ENCODE peak calls at places on chromosomes 2 and 18, in five cellular contexts. T, X, V, D and N are unnamed samples.

GRCh38 chr18:59272971-59273935 is at the start of gene RAX:
- DNase-seq in T (no peak), X (peak; percentile 14), V (no peak), D (no peak), N (peak; percentile 11)

GRCh38 chr2:86372133-86372532 is 34.7 kb upstream of the REEP1 start:
- DNase-seq in T (no peak), X (no peak), V (no peak), D (no peak), N (no peak)

GRCh38 chr2:199659207-199659606 is 191.8 kb downstream of the FTCDNL1 start:
- DNase-seq in T (peak; percentile 17), X (peak; percentile 6), V (no peak), D (no peak), N (peak; percentile 28)

GRCh38 chr18:57397440-57397839 is 37.7 kb upstream of the ONECUT2 start:
- DNase-seq in T (peak; percentile 43), X (no peak), V (no peak), D (peak; percentile 53), N (peak; percentile 15)

GRCh38 chr2:11679491-11680130 is 9.6 kb upstream of the NTSR2 start:
- DNase-seq in T (no peak), X (no peak), V (no peak), D (no peak), N (no peak)

GRCh38 chr2:50401772-50402653 is 629.9 kb downstream of the NRXN1 start:
- DNase-seq in T (peak; percentile 68), X (peak; percentile 78), V (no peak), D (peak; percentile 75), N (peak; percentile 53)

GRCh38 chr2:98013407-98014042 is 17.8 kb upstream of the TMEM131 start:
- DNase-seq in T (peak; percentile 88), X (peak; percentile 67), V (no peak), D (no peak), N (peak; percentile 85)

GRCh38 chr18:8424481-8424880 is 184.8 kb upstream of the RAB12 start:
- DNase-seq in T (peak; percentile 16), X (no peak), V (no peak), D (no peak), N (no peak)

GRCh38 chr18:3511980-3512379 is 62.0 kb downstream of the TGIF1 start:
- DNase-seq in T (peak; percentile 38), X (peak; percentile 58), V (no peak), D (peak; percentile 82), N (peak; percentile 86)

GRCh38 chr18:13211537-13211936 is 7.0 kb upstream of the LDLRAD4 start:
- DNase-seq in T (no peak), X (no peak), V (no peak), D (no peak), N (no peak)

DNA sequence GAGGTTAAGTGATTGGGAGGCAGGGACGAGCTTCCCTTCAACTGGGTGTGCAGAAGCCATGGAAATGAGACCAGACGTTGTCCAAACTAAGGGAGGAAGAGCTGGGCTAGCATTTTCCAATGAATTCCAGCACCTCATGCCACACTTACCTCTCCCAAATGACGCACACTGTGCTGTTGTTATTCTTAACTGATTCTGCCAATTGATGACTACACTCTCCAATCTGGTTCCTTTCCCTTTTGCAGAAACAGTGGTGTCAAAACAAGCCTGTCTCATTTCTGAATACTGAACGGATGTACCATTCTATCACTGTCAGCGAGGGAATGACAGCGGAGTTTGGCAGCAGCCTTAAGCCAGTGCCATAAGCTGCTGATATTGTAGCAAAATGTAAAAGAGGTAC is 380.5 kb upstream of the HNRNPA3 start:
- DNase-seq in T (no peak), X (no peak), V (no peak), D (no peak), N (peak; percentile 43)
- H3K4me3 ChIP-seq in T (no peak overlapping the region), X (no peak overlapping the region), V (no peak overlapping the region), D (no peak overlapping the region), N (no peak overlapping the region)

DNA sequence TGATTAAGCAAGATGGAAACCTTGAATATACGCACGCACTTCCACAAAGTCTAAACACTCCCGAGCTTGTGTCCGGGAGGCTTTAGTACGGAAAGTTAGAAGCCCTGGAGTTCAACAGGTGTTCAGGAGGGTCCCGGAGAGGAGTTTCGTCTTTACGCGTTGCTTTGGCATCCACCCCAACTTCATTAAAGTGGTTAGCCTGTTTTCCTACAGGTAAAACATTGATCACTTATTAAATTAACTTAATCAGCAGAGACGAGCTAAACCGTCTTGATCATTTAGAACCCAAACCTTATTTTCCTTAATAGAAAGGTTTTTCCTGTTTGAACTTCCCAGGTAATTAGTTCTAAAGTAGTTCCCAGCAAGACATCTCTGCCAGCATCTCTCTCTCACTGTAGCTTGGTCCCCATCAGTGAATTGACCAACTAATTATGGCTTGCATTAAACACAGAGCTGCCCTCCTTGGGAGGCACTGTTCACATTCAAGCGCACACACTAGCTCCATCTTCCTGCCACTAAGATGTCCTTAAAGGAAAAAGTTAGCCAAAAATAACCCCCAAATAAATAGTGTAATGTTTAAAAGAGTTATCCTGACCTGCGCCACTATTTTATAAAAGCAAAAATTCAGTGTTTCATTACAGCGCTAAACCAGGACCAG is 1.4 kb downstream of the NPAS2 start:
- DNase-seq in T (no peak), X (peak; percentile 49), V (no peak), D (peak; percentile 46), N (no peak)
- H3K4me3 ChIP-seq in T (peak overlapping the region; percentile 89), X (peak overlapping the region; percentile 90), V (no peak overlapping the region), D (peak overlapping the region; percentile 93), N (peak overlapping the region; percentile 69)

DNA sequence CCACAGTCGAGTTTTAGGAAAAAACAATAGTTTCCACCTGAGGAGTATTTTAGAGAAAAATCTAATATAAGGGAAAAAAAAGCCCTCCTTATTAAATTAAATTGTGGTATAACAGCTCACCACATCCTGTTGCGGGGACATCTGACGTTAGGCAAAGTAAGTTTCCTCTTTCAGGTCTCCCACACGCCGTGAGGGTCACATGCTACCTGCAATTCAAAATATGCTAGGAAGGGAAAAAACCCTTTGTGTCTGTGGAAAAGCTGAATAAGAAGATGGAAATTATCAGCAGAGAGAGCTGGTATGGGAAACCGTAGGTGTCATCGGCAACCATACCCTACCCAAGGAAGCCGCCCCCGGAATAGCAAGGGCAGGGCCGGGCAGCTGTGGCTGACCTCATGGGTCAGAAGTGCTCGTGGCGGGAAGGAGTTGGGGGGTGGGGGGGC is 128.0 kb downstream of the NFATC1 start:
- DNase-seq in T (no peak), X (no peak), V (peak; percentile 64), D (no peak), N (no peak)
- H3K4me3 ChIP-seq in T (no peak overlapping the region), X (no peak overlapping the region), V (peak overlapping the region; percentile 67), D (no peak overlapping the region), N (no peak overlapping the region)

GRCh38 chr2:58932801-58933200 is 691.7 kb upstream of the FANCL start:
- DNase-seq in T (no peak), X (no peak), V (no peak), D (no peak), N (no peak)
- H3K4me3 ChIP-seq in T (no peak overlapping the region), X (no peak overlapping the region), V (no peak overlapping the region), D (no peak overlapping the region), N (no peak overlapping the region)

DNA sequence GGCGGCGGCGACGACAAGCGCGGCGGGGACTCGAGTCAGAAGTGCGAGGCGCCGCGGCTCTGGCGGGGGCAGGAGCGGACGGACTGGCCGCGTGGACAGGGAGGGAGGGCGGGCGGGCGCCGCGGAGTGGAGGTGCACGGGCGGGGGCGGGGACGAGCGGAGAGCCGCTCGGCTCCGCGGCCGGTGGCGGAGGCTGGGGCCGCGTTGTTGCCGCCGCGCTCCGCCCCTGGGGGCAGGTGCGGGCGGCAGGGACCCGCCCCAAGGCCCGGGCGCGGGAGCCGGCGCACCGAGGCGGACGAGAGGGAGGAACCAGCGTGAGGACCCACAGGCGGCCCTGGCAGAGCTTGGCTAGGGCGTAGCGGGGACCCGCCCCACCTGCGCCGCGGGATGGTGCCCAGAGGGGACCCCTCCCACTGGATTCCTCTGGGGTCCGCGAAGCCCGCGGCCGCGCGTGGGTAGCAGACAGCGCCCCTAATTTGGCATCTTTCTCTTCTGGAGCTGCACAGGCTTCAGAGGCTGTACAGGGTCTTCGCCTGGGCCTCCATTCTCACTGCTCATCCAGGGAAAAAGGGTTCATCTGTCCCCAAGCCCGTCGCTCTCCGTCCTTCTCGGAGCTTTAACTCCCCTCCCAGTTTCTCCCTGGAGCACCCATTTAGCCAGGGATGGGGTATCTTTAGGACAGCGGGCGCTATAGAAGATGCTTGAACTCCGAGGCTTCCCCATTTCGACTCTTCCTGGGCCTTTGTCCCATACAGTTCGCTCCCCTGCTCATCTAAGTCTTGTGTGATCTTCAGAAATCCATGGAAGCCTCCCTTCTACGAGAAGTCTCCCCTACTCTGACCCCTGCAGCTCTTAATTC is at the start of gene TMEM163:
- DNase-seq in T (no peak), X (no peak), V (no peak), D (peak; percentile 40), N (no peak)
- H3K4me3 ChIP-seq in T (peak within 1 kb of the TSS; percentile 29), X (peak within 1 kb of the TSS; percentile 39), V (no peak within 1 kb of the TSS), D (peak within 1 kb of the TSS; percentile 59), N (no peak within 1 kb of the TSS)